ENCODE peak calls at places on chromosomes 7 and 10, in eight cellular contexts. One of them, this sample, is unnamed. For H3K4me1, the result is how much of the 10 kb centered on the place peaks cover.

GRCh38 chr7:46256870-46257528 is 335.9 kb upstream of the IGFBP3 start:
- DNase-seq in uterus: no peak
- DNase-seq in body of pancreas: no peak
- DNase-seq in PC-3: no peak
- DNase-seq in MM.1S: no peak
- DNase-seq in heart right ventricle: no peak
- DNase-seq in spleen: no peak
- DNase-seq in keratinocyte: no peak
- DNase-seq in this sample: peak

GRCh38 chr10:96402417-96403305 is 43.9 kb upstream of the OPALIN start:
- DNase-seq in uterus: no peak
- DNase-seq in keratinocyte: no peak
- DNase-seq in body of pancreas: no peak
- DNase-seq in heart right ventricle: no peak
- DNase-seq in spleen: no peak
- DNase-seq in PC-3: no peak
- DNase-seq in MM.1S: no peak
- DNase-seq in this sample: no peak

GRCh38 chr7:80760292-80760691 is 121.8 kb downstream of the CD36 start:
- DNase-seq in MM.1S: no peak
- DNase-seq in uterus: no peak
- DNase-seq in spleen: no peak
- DNase-seq in PC-3: no peak
- DNase-seq in keratinocyte: no peak
- DNase-seq in body of pancreas: no peak
- DNase-seq in heart right ventricle: no peak
- DNase-seq in this sample: no peak

GRCh38 chr7:37424532-37424931 is 24.1 kb downstream of the ELMO1 start:
- DNase-seq in MM.1S: no peak
- DNase-seq in body of pancreas: no peak
- DNase-seq in keratinocyte: no peak
- DNase-seq in heart right ventricle: no peak
- DNase-seq in spleen: no peak
- DNase-seq in PC-3: no peak
- DNase-seq in uterus: no peak
- DNase-seq in this sample: no peak

GRCh38 chr10:131569851-131570715 is 258.6 kb upstream of the TCERG1L start:
- DNase-seq in spleen: peak
- DNase-seq in MM.1S: no peak
- DNase-seq in keratinocyte: no peak
- DNase-seq in uterus: no peak
- DNase-seq in body of pancreas: no peak
- DNase-seq in heart right ventricle: no peak
- DNase-seq in PC-3: no peak
- DNase-seq in this sample: no peak

GRCh38 chr10:26215534-26215922 is 1.0 kb upstream of the GAD2 start:
- DNase-seq in spleen: no peak
- DNase-seq in heart right ventricle: no peak
- DNase-seq in PC-3: no peak
- DNase-seq in body of pancreas: no peak
- DNase-seq in keratinocyte: no peak
- DNase-seq in MM.1S: no peak
- DNase-seq in uterus: no peak
- DNase-seq in this sample: no peak

GRCh38 chr10:7475954-7476353 is 65.1 kb upstream of the SFMBT2 start:
- DNase-seq in uterus: no peak
- DNase-seq in spleen: no peak
- DNase-seq in keratinocyte: no peak
- DNase-seq in MM.1S: no peak
- DNase-seq in body of pancreas: no peak
- DNase-seq in PC-3: no peak
- DNase-seq in heart right ventricle: no peak
- DNase-seq in this sample: no peak

GRCh38 chr7:40192036-40192435 is 57.2 kb downstream of the SUGCT start:
- DNase-seq in PC-3: no peak
- DNase-seq in heart right ventricle: no peak
- DNase-seq in spleen: no peak
- DNase-seq in uterus: no peak
- DNase-seq in body of pancreas: no peak
- DNase-seq in keratinocyte: no peak
- DNase-seq in MM.1S: no peak
- DNase-seq in this sample: no peak

GRCh38 chr7:65307651-65308299 is 65.9 kb upstream of the ZNF92 start:
- DNase-seq in PC-3: peak
- DNase-seq in keratinocyte: peak
- DNase-seq in uterus: peak
- DNase-seq in heart right ventricle: peak
- DNase-seq in spleen: no peak
- DNase-seq in MM.1S: peak
- DNase-seq in body of pancreas: peak
- DNase-seq in this sample: peak

GRCh38 chr10:52213511-52213831 is 100.6 kb upstream of the DKK1 start:
- DNase-seq in uterus: no peak
- DNase-seq in heart right ventricle: peak
- DNase-seq in body of pancreas: peak
- DNase-seq in spleen: no peak
- DNase-seq in PC-3: peak
- DNase-seq in keratinocyte: no peak
- DNase-seq in MM.1S: no peak
- DNase-seq in this sample: no peak

GRCh38 chr10:94315975-94316464 is 46.7 kb downstream of the NOC3L start:
- DNase-seq in keratinocyte: no peak
- DNase-seq in uterus: no peak
- DNase-seq in heart right ventricle: no peak
- DNase-seq in spleen: no peak
- DNase-seq in PC-3: no peak
- DNase-seq in body of pancreas: no peak
- DNase-seq in MM.1S: no peak
- DNase-seq in this sample: no peak

GRCh38 chr10:113661332-113661731 is 2.5 kb downstream of the NRAP start:
- DNase-seq in PC-3: no peak
- DNase-seq in MM.1S: no peak
- DNase-seq in spleen: no peak
- DNase-seq in keratinocyte: no peak
- DNase-seq in uterus: no peak
- DNase-seq in heart right ventricle: no peak
- DNase-seq in body of pancreas: no peak
- DNase-seq in this sample: no peak

GRCh38 chr7:30922596-30922995 is 10.9 kb downstream of the AQP1 start:
- DNase-seq in spleen: peak
- DNase-seq in keratinocyte: no peak
- DNase-seq in uterus: no peak
- DNase-seq in MM.1S: no peak
- DNase-seq in heart right ventricle: peak
- DNase-seq in body of pancreas: peak
- DNase-seq in PC-3: no peak
- DNase-seq in this sample: no peak

GRCh38 chr10:75972494-75973276 is 541.3 kb downstream of the LRMDA start:
- DNase-seq in MM.1S: no peak
- DNase-seq in uterus: peak
- DNase-seq in spleen: no peak
- DNase-seq in heart right ventricle: no peak
- DNase-seq in PC-3: peak
- DNase-seq in keratinocyte: no peak
- DNase-seq in body of pancreas: peak
- DNase-seq in this sample: no peak

GRCh38 chr10:69685802-69686585 is 55.9 kb downstream of the FAM241B start:
- DNase-seq in keratinocyte: no peak
- DNase-seq in body of pancreas: peak
- DNase-seq in MM.1S: no peak
- DNase-seq in PC-3: peak
- DNase-seq in heart right ventricle: peak
- DNase-seq in uterus: peak
- DNase-seq in spleen: no peak
- DNase-seq in this sample: no peak

DNA sequence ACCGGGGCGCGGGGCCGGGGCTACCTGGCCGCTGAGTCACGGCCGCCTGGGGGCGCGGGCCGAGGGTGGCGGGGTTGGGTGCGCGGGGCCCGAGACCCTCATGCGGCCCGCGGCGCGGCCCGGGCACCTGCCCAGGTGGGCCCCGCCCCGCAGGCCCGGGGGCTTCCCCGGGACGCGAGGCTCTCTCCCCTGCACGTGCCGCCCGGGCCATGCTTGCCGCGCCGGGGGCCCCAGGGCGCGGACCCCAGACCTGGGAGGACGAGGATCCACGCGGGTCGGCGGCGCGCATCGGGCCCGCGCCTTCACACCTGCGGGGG is 402 bp downstream of the MAFK start:
- DNase-seq in keratinocyte: no peak
- DNase-seq in spleen: no peak
- DNase-seq in PC-3: no peak
- DNase-seq in heart right ventricle: no peak
- DNase-seq in uterus: no peak
- DNase-seq in MM.1S: peak
- DNase-seq in body of pancreas: peak
- DNase-seq in this sample: no peak
- H3K4me1 ChIP-seq in keratinocyte: under half
- H3K4me1 ChIP-seq in spleen: under half
- H3K4me1 ChIP-seq in PC-3: under half
- H3K4me1 ChIP-seq in heart right ventricle: under half
- H3K4me1 ChIP-seq in uterus: under half
- H3K4me1 ChIP-seq in MM.1S: under half
- H3K4me1 ChIP-seq in body of pancreas: under half
- H3K4me1 ChIP-seq in this sample: under half

GRCh38 chr10:24723386-24723787 is 300 bp downstream of the ARHGAP21 start:
- DNase-seq in keratinocyte: no peak
- DNase-seq in spleen: peak
- DNase-seq in body of pancreas: peak
- DNase-seq in uterus: no peak
- DNase-seq in MM.1S: peak
- DNase-seq in heart right ventricle: no peak
- DNase-seq in PC-3: no peak
- DNase-seq in this sample: no peak

GRCh38 chr10:24723788-24724380 is at the start of gene ARHGAP21:
- DNase-seq in uterus: peak
- DNase-seq in keratinocyte: no peak
- DNase-seq in heart right ventricle: peak
- DNase-seq in PC-3: peak
- DNase-seq in MM.1S: peak
- DNase-seq in body of pancreas: peak
- DNase-seq in spleen: peak
- DNase-seq in this sample: no peak

GRCh38 chr10:24722131-24722675 is 1.5 kb downstream of the ARHGAP21 start:
- DNase-seq in spleen: no peak
- DNase-seq in MM.1S: peak
- DNase-seq in body of pancreas: no peak
- DNase-seq in uterus: no peak
- DNase-seq in PC-3: no peak
- DNase-seq in heart right ventricle: no peak
- DNase-seq in keratinocyte: no peak
- DNase-seq in this sample: no peak

GRCh38 chr10:24721254-24722106 is 2.2 kb downstream of the ARHGAP21 start:
- DNase-seq in MM.1S: no peak
- DNase-seq in keratinocyte: no peak
- DNase-seq in PC-3: peak
- DNase-seq in heart right ventricle: peak
- DNase-seq in body of pancreas: peak
- DNase-seq in uterus: peak
- DNase-seq in spleen: peak
- DNase-seq in this sample: peak

GRCh38 chr10:24722676-24723385 is 856 bp downstream of the ARHGAP21 start:
- DNase-seq in keratinocyte: no peak
- DNase-seq in MM.1S: peak
- DNase-seq in body of pancreas: peak
- DNase-seq in spleen: peak
- DNase-seq in uterus: peak
- DNase-seq in PC-3: peak
- DNase-seq in heart right ventricle: peak
- DNase-seq in this sample: no peak
- TF ChIP-seq CTCF in keratinocyte: no peak
- TF ChIP-seq CTCF in MM.1S: no peak
- TF ChIP-seq CTCF in body of pancreas: peak
- TF ChIP-seq CTCF in spleen: no peak
- TF ChIP-seq CTCF in uterus: no peak
- TF ChIP-seq CTCF in PC-3: no peak
- TF ChIP-seq CTCF in heart right ventricle: no peak
- TF ChIP-seq CTCF in this sample: no peak

DNA sequence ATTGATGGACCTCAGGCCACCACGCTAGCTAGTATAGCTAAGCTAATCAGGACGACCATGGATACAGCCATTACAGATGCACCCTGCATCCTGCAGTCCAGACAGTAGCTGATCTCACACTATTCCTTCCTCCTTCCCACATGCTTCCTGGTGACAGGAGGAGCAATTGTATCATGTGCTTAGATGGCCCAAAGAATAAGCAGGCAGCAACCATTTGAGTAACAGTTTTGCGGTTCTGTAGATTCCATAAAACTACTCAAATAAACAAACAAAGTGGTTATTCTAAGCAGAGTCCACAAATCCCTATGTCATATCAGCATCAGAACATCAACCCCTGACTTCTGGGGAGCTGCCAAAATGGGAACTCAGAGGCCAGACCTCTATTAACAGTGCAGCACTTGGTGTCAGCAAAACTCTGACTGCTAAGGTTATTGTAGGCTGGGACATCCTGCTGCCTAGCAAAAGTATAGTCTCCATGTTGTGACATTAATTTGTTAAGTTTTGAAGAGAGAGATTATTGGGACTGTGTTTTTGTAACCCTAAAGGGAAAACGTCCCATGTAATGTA is 226.0 kb downstream of the SORCS1 start:
- DNase-seq in uterus: no peak
- DNase-seq in MM.1S: no peak
- DNase-seq in spleen: no peak
- DNase-seq in body of pancreas: no peak
- DNase-seq in heart right ventricle: no peak
- DNase-seq in keratinocyte: no peak
- DNase-seq in PC-3: no peak
- DNase-seq in this sample: no peak
- H3K4me1 ChIP-seq in uterus: under half
- H3K4me1 ChIP-seq in MM.1S: under half
- H3K4me1 ChIP-seq in spleen: under half
- H3K4me1 ChIP-seq in body of pancreas: under half
- H3K4me1 ChIP-seq in heart right ventricle: under half
- H3K4me1 ChIP-seq in keratinocyte: under half
- H3K4me1 ChIP-seq in PC-3: under half
- H3K4me1 ChIP-seq in this sample: under half

GRCh38 chr7:84193787-84194186 is 802 bp downstream of the SEMA3A start:
- DNase-seq in MM.1S: no peak
- DNase-seq in uterus: no peak
- DNase-seq in spleen: no peak
- DNase-seq in keratinocyte: no peak
- DNase-seq in heart right ventricle: no peak
- DNase-seq in PC-3: peak
- DNase-seq in body of pancreas: no peak
- DNase-seq in this sample: no peak

GRCh38 chr7:84195295-84196006 is 862 bp upstream of the SEMA3A start:
- DNase-seq in keratinocyte: no peak
- DNase-seq in uterus: no peak
- DNase-seq in PC-3: no peak
- DNase-seq in body of pancreas: no peak
- DNase-seq in heart right ventricle: no peak
- DNase-seq in MM.1S: no peak
- DNase-seq in spleen: no peak
- DNase-seq in this sample: no peak

GRCh38 chr7:84191842-84192241 is 2.7 kb downstream of the SEMA3A start:
- DNase-seq in PC-3: peak
- DNase-seq in uterus: no peak
- DNase-seq in MM.1S: no peak
- DNase-seq in heart right ventricle: no peak
- DNase-seq in spleen: no peak
- DNase-seq in body of pancreas: no peak
- DNase-seq in keratinocyte: no peak
- DNase-seq in this sample: no peak

GRCh38 chr7:84196007-84196551 is 1.5 kb upstream of the SEMA3A start:
- DNase-seq in PC-3: no peak
- DNase-seq in uterus: no peak
- DNase-seq in MM.1S: no peak
- DNase-seq in keratinocyte: no peak
- DNase-seq in body of pancreas: no peak
- DNase-seq in heart right ventricle: no peak
- DNase-seq in spleen: no peak
- DNase-seq in this sample: no peak

GRCh38 chr7:84194484-84195260 is at the start of gene SEMA3A:
- DNase-seq in PC-3: peak
- DNase-seq in keratinocyte: no peak
- DNase-seq in MM.1S: peak
- DNase-seq in heart right ventricle: peak
- DNase-seq in spleen: no peak
- DNase-seq in uterus: no peak
- DNase-seq in body of pancreas: peak
- DNase-seq in this sample: no peak
- TF ChIP-seq CTCF in PC-3: no peak
- TF ChIP-seq CTCF in keratinocyte: no peak
- TF ChIP-seq CTCF in MM.1S: no peak
- TF ChIP-seq CTCF in heart right ventricle: no peak
- TF ChIP-seq CTCF in spleen: no peak
- TF ChIP-seq CTCF in uterus: no peak
- TF ChIP-seq CTCF in body of pancreas: no peak
- TF ChIP-seq CTCF in this sample: peak